ENCODE peak calls at places on chromosomes 2 and 18, in six cellular contexts. E is activated CD8-positive, alpha-beta memory T cell treated with anti-CD3 and anti-CD28 coated beads, Interleukin-2, amount 50 U/mL, for 48 hours; D is fibroblast of the conjunctiva; H is activated T-helper 9 cell treated with anti-CD3 and anti-CD28 coated beads, Interleukin-2, amount 50 U/mL, for 16 hours; O is activated CD4-positive, alpha-beta T cell treated with anti-CD3 and anti-CD28 coated beads for 24 hours; X is GF-D8. Y is an unnamed sample.

GRCh38 chr2:62410015-62410453 is 96.0 kb downstream of the TMEM17 start:
- DNase-seq in D (no peak), O (no peak), X (peak; percentile 13), E (no peak), H (no peak), Y (no peak)

GRCh38 chr18:35303610-35304009 is 13.6 kb upstream of the ZSCAN30 start:
- DNase-seq in E (no peak), O (no peak), H (no peak), D (no peak), X (no peak), Y (no peak)

GRCh38 chr18:61651880-61652268 is 240.9 kb downstream of the RNF152 start:
- DNase-seq in D (no peak), E (no peak), H (no peak), X (no peak), O (no peak), Y (no peak)

GRCh38 chr2:72193723-72194122 is 46.1 kb upstream of the CYP26B1 start:
- DNase-seq in E (no peak), X (no peak), H (no peak), O (no peak), D (no peak), Y (no peak)

GRCh38 chr18:8787764-8788163 is 82.4 kb downstream of the MTCL1 start:
- DNase-seq in H (no peak), X (no peak), D (no peak), E (no peak), O (no peak), Y (no peak)

GRCh38 chr2:241721852-241722251 is 12.6 kb upstream of the D2HGDH start:
- DNase-seq in E (no peak), X (no peak), O (no peak), D (no peak), H (no peak), Y (no peak)

GRCh38 chr2:109447251-109447661 is 166.5 kb downstream of the SEPTIN10 start:
- DNase-seq in O (no peak), D (peak; percentile 70), E (no peak), X (no peak), H (no peak), Y (no peak)

GRCh38 chr2:128108166-128108565 is 17.2 kb downstream of the UGGT1 start:
- DNase-seq in D (no peak), O (no peak), H (no peak), E (no peak), X (no peak), Y (no peak)

GRCh38 chr18:34121157-34121807 is 103.4 kb downstream of the NOL4 start:
- DNase-seq in E (no peak), D (peak; percentile 6), O (no peak), H (no peak), X (no peak), Y (no peak)

Y was measured in H9.